ENCODE peak calls at places on chromosomes 11 and 22, in five cellular contexts. Q, H, U, K and S are unnamed samples.

GRCh38 chr22:39814899-39815298 is 78.7 kb downstream of the ENTHD1 start:
- DNase-seq in U (no peak), K (no peak), H (peak), Q (peak), S (no peak)

GRCh38 chr11:10743354-10744035 is 7.6 kb upstream of the CTR9 start:
- DNase-seq in K (no peak), Q (no peak), H (no peak), U (peak), S (no peak)

GRCh38 chr11:63999349-64000025 is 13.2 kb downstream of the OTUB1 start:
- DNase-seq in U (no peak), K (no peak), H (no peak), Q (peak), S (no peak)

GRCh38 chr11:75678620-75679259 is 9.9 kb upstream of the MAP6 start:
- DNase-seq in K (no peak), H (no peak), Q (no peak), U (no peak), S (no peak)

GRCh38 chr11:58178444-58178843 is 10.4 kb upstream of the OR9Q2 start:
- DNase-seq in Q (no peak), U (no peak), H (no peak), K (no peak), S (no peak)

GRCh38 chr22:20606041-20606783 is 98.8 kb downstream of the MED15 start:
- DNase-seq in H (peak), Q (peak), U (peak), K (peak), S (peak)

GRCh38 chr11:108403072-108403471 is 64.3 kb downstream of the C11orf65 start:
- DNase-seq in Q (no peak), H (no peak), K (no peak), U (no peak), S (no peak)

GRCh38 chr22:41603873-41604332 is 14.3 kb upstream of the PMM1 start:
- DNase-seq in H (no peak), Q (no peak), U (peak), K (no peak), S (no peak)

GRCh38 chr11:32426819-32427615 is 8.3 kb downstream of the WT1 start:
- DNase-seq in U (no peak), H (no peak), K (no peak), Q (no peak), S (no peak)

GRCh38 chr11:17013548-17014320 is 480 bp downstream of the PLEKHA7 start:
- DNase-seq in K (no peak), H (no peak), Q (no peak), U (peak), S (no peak)

GRCh38 chr11:67628710-67629385 is 889 bp downstream of the NUDT8 start:
- DNase-seq in Q (no peak), H (no peak), U (peak), K (no peak), S (no peak)

GRCh38 chr11:35168606-35169200 is 29.7 kb downstream of the CD44 start:
- DNase-seq in U (no peak), H (no peak), K (no peak), Q (no peak), S (no peak)

GRCh38 chr22:23841292-23841691 is 2.5 kb upstream of the DERL3 start:
- DNase-seq in U (no peak), H (no peak), Q (no peak), K (no peak), S (no peak)

GRCh38 chr11:77269484-77270123 is 31.9 kb downstream of the GDPD4 start:
- DNase-seq in U (no peak), Q (peak), K (no peak), H (peak), S (no peak)

GRCh38 chr11:96385187-96385586 is 4.5 kb downstream of the CCDC82 start:
- DNase-seq in H (no peak), Q (no peak), K (no peak), U (no peak), S (no peak)

GRCh38 chr22:22035203-22035602 is 52.6 kb upstream of the TOP3B start:
- DNase-seq in H (no peak), Q (no peak), K (no peak), U (no peak), S (no peak)

GRCh38 chr22:45429921-45430775 is 16.7 kb downstream of the RIBC2 start:
- DNase-seq in H (no peak), K (no peak), U (no peak), Q (no peak), S (no peak)

GRCh38 chr22:42895087-42895486 is 38.0 kb upstream of the ARFGAP3 start:
- DNase-seq in Q (peak), U (no peak), K (no peak), H (no peak), S (no peak)

GRCh38 chr11:6635082-6635932 is 16.1 kb upstream of the TPP1 start:
- DNase-seq in Q (peak), K (peak), H (peak), U (no peak), S (no peak)

GRCh38 chr11:70142171-70142875 is 60.8 kb upstream of the FADD start:
- DNase-seq in U (no peak), K (no peak), H (no peak), Q (no peak), S (no peak)

DNA sequence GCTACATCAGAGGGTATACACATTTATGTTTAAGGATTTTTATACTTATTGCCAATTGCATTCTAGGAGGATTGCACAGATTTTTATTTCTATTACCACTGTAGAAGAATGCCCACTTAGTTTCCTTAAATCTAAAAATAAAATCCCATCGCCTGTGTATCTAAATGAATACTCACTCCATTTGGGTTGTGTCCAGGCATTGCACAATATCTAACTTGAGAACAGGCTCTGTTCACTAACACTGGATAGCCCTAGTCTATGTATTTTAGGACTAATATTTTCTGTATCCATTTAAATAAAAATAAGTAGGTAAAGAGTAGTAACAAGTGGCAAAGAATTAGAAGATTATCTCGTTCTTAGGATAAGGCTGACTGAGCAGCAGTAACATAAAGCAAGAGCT is 4.1 kb downstream of the C11orf52 start:
- DNase-seq in K (peak), Q (peak), H (peak), U (no peak), S (no peak)
- H3K9ac ChIP-seq in K (peak), Q (peak), H (peak), U (no peak), S (no peak)

GRCh38 chr22:48647051-48647450 is 1180.6 kb downstream of the BRD1 start:
- DNase-seq in K (no peak), H (no peak), Q (no peak), U (no peak), S (no peak)
- H3K4me2 ChIP-seq in K (no peak), H (no peak), Q (no peak), U (no peak), S (no peak)

DNA sequence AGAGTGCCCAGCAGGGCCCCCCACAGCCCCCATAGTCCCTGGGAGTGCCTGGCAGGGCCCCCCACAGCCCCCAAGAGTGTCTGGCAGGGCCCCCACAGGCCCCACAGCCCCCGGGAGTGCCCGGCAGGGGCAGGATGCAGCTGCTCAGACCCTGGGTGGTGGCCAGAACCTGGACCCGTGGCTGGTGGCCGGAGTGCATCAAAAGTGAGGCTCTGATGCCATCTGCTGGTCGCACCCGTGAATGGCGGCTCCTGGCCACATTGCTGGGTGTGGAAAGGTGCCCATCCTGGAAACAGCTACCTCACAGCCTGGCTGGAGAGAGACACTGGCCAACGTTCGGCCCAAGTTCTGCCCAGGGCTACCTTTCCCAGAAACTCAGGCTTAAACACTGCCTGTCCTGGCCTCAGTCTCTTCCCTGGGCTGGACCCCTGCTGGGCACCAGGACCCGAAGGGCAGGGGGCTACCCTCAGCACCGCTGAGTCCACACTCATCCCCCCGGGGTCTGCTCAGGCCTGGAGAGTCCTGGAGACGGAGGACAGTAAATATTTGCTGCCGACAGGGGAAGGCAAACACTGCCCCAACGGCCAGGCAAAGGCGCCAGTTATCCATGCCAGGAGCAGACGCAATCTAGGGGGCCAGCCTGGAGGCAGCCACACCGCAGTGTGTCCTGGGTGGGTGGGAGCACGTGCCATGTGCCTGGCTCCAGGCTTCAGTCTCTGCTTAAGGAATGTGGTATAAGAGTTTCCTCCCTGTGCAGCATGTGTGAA is 4.4 kb downstream of the INS start:
- DNase-seq in U (peak), H (peak), K (peak), Q (peak), S (peak)
- H3K9ac ChIP-seq in U (no peak), H (no peak), K (no peak), Q (no peak), S (no peak)

DNA sequence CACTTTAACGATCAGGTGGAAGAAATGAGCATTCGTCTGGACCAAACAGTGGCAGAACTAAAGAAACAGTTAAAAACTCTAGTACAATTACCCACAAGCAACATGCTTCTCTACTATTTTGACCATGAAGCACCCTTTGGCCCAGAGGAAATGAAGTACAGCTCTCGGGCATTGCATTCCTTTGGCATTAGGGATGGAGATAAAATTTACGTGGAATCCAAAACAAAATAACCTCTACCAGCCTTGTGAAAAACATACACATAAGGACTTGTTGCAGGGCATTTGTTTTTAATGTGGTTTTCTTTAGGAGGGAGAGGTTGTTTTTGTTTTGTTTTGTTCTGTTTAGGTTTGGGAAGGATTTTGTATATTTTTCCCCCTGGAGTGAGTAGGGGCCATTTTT is 14.2 kb upstream of the TECTA start:
- DNase-seq in Q (no peak), U (no peak), H (peak), K (no peak), S (no peak)
- H3K4me2 ChIP-seq in Q (no peak), U (no peak), H (no peak), K (no peak), S (no peak)

DNA sequence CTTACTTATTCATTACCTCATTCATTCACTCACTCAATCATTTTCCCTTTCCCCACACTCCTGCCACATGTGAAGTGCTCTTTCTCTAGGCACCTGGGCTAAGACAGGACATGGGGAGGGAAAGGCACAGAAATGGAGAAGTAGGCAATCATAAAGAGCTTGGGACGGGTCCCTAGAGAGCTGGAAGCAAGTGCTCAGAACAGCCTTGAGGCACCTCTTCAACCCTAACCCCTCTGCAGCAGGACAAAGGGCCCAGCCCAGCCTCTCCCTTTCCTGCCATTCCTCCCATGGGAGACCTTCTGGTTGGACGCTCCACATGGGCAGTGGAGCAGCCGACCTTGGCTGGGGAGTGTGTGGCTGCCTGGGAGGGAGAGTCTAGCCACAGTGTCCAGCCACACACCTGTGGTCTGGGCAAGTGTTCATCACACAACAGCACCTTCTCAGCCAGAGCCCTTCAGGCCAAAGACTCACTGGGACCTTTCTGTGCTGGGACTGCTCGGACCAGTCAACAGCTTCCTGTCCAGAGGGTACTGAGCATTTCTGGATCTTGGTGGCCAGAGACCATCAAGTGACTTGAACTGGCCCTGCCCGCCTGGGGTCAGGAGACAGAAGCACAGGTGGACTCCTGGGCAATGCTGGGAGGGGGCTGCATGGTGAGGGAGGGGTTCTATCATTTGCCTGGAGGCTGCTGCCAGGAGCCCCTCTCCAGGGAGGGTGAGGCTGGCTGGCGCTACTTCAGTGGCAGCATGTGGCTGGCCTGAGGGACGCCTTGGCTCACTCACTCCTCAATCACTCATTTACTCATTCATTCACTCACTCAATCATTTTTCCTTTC is 1.0 kb upstream of the MUC5AC start:
- DNase-seq in U (no peak), Q (no peak), H (no peak), K (no peak), S (no peak)
- H3K9ac ChIP-seq in U (no peak), Q (no peak), H (no peak), K (no peak), S (no peak)